ENCODE peak calls at places on chromosome 14, in six cellular contexts. X, V, A, O, T and Y are unnamed samples.

GRCh38 chr14:68787235-68787727 is 5.6 kb downstream of the ZFP36L1 start:
- DNase-seq in X (no peak), V (no peak), A (peak; percentile 35), O (no peak), T (peak; percentile 66), Y (no peak)

GRCh38 chr14:37595809-37596595 is 573 bp downstream of the TTC6 start:
- DNase-seq in X (no peak), V (no peak), A (no peak), O (no peak), T (no peak), Y (no peak)

GRCh38 chr14:72420749-72421452 is 473.0 kb downstream of the DPF3 start:
- DNase-seq in X (peak; percentile 44), V (peak; percentile 46), A (peak; percentile 63), O (peak; percentile 44), T (peak; percentile 64), Y (peak; percentile 40)

GRCh38 chr14:72830786-72831583 is 62.9 kb downstream of the DPF3 start:
- DNase-seq in X (no peak), V (no peak), A (no peak), O (no peak), T (no peak), Y (no peak)

GRCh38 chr14:104135121-104135903 is 3.1 kb upstream of the KIF26A start:
- DNase-seq in X (no peak), V (peak; percentile 61), A (no peak), O (no peak), T (peak; percentile 14), Y (no peak)

GRCh38 chr14:37931998-37932397 is 275.7 kb upstream of the SSTR1 start:
- DNase-seq in X (no peak), V (no peak), A (no peak), O (no peak), T (no peak), Y (no peak)

GRCh38 chr14:18656627-18657026 is 55.7 kb downstream of the OR11H12 start:
- DNase-seq in X (no peak), V (no peak), A (no peak), O (no peak), T (no peak), Y (no peak)

GRCh38 chr14:46788994-46789393 is 137.4 kb upstream of the RPL10L start:
- DNase-seq in X (no peak), V (no peak), A (no peak), O (no peak), T (no peak), Y (no peak)

GRCh38 chr14:71471604-71472003 is 460.6 kb upstream of the RGS6 start:
- DNase-seq in X (no peak), V (no peak), A (no peak), O (no peak), T (no peak), Y (no peak)

GRCh38 chr14:104594310-104595046 is 10.1 kb downstream of the TMEM179 start:
- DNase-seq in X (no peak), V (no peak), A (no peak), O (no peak), T (no peak), Y (no peak)

GRCh38 chr14:102231476-102232347 is 73.3 kb downstream of the MOK start:
- DNase-seq in X (no peak), V (no peak), A (no peak), O (no peak), T (no peak), Y (no peak)

GRCh38 chr14:21308479-21309237 is 28.8 kb downstream of the RPGRIP1 start:
- DNase-seq in X (peak; percentile 18), V (no peak), A (peak; percentile 67), O (peak; percentile 67), T (peak; percentile 93), Y (peak; percentile 83)

GRCh38 chr14:101125313-101125712 is 221.8 kb upstream of the RTL1 start:
- DNase-seq in X (no peak), V (no peak), A (no peak), O (no peak), T (no peak), Y (no peak)

GRCh38 chr14:99728231-99728920 is 44.3 kb downstream of the CYP46A1 start:
- DNase-seq in X (no peak), V (no peak), A (no peak), O (no peak), T (no peak), Y (no peak)

GRCh38 chr14:103058209-103059055 is 1.1 kb upstream of the CDC42BPB start:
- DNase-seq in X (no peak), V (no peak), A (no peak), O (no peak), T (no peak), Y (no peak)

GRCh38 chr14:75561013-75561432 is 17.4 kb upstream of the FLVCR2 start:
- DNase-seq in X (peak; percentile 37), V (peak; percentile 73), A (peak; percentile 36), O (peak; percentile 31), T (peak; percentile 83), Y (peak; percentile 59)

GRCh38 chr14:60760648-60761364 is 26.2 kb downstream of the MNAT1 start:
- DNase-seq in X (no peak), V (no peak), A (no peak), O (no peak), T (no peak), Y (no peak)

GRCh38 chr14:35240233-35240632 is 51.9 kb upstream of the PSMA6 start:
- DNase-seq in X (no peak), V (no peak), A (no peak), O (no peak), T (no peak), Y (no peak)

GRCh38 chr14:69079188-69079742 is 73.7 kb downstream of the DCAF5 start:
- DNase-seq in X (no peak), V (peak; percentile 73), A (no peak), O (no peak), T (peak; percentile 90), Y (no peak)

GRCh38 chr14:22478670-22479069 is 110.4 kb downstream of the DAD1 start:
- DNase-seq in X (no peak), V (no peak), A (no peak), O (no peak), T (peak; percentile 79), Y (no peak)

GRCh38 chr14:63713765-63714164 is 14.1 kb downstream of the SGPP1 start:
- DNase-seq in X (no peak), V (peak; percentile 62), A (no peak), O (no peak), T (peak; percentile 37), Y (no peak)

GRCh38 chr14:74875941-74876913 is at the start of gene PROX2:
- DNase-seq in X (no peak), V (no peak), A (peak; percentile 26), O (no peak), T (no peak), Y (peak; percentile 45)

GRCh38 chr14:22915886-22916521 is 2.9 kb downstream of the RBM23 start:
- DNase-seq in X (no peak), V (no peak), A (no peak), O (no peak), T (peak; percentile 74), Y (no peak)